ENCODE peak calls at places on chromosomes 5 and 9, in nine cellular contexts. T is CD4-positive, CD25-positive, alpha-beta regulatory T cell; H is SW 1271; M is uterus; O is IMR-90; Y is prostate gland; Q is stimulated activated CD8-positive, alpha-beta memory T cell treated with anti-CD3 and anti-CD28 coated beads, Interleukin-2, amount 100 ng/mL, for 48 hours; N is stimulated activated CD4-positive, alpha-beta T cell treated with anti-CD3 and anti-CD28 coated beads, Interleukin-1b, Interleukin-23, amount 100 ng/mL, for 1 hour; I is iPS-NIHi11. C is an unnamed sample.

GRCh38 chr5:134491841-134492442 is 33.5 kb upstream of the JADE2 start:
- DNase-seq in I (no peak), H (no peak), T (no peak), N (no peak), Q (no peak), Y (no peak), O (no peak), M (no peak), C (no peak)

GRCh38 chr9:107144475-107144874 is 138.6 kb upstream of the RAD23B start:
- DNase-seq in O (no peak), Q (no peak), M (no peak), H (no peak), Y (no peak), N (no peak), T (no peak), I (no peak), C (no peak)

GRCh38 chr9:112754578-112754977 is 4.0 kb downstream of the SNX30 start:
- DNase-seq in Y (no peak), T (peak), I (no peak), H (peak), N (no peak), M (no peak), O (peak), Q (no peak), C (peak)

GRCh38 chr5:143014017-143014651 is 244.0 kb downstream of the ARHGAP26 start:
- DNase-seq in N (no peak), I (peak), Q (no peak), T (no peak), H (peak), Y (no peak), O (no peak), M (no peak), C (no peak)

GRCh38 chr9:88418715-88419540 is 30.7 kb downstream of the SPIN1 start:
- DNase-seq in I (no peak), O (no peak), N (no peak), H (no peak), Q (no peak), Y (no peak), M (no peak), T (no peak), C (no peak)

GRCh38 chr5:14109041-14109747 is 33.9 kb upstream of the TRIO start:
- DNase-seq in I (no peak), T (no peak), Y (no peak), N (no peak), M (no peak), H (no peak), O (peak), Q (peak), C (no peak)

GRCh38 chr5:62486672-62487071 is 74.1 kb downstream of the IPO11 start:
- DNase-seq in I (no peak), O (no peak), Q (no peak), Y (no peak), N (no peak), M (no peak), T (no peak), H (no peak), C (no peak)

GRCh38 chr9:37719526-37719925 is 34.1 kb upstream of the TRMT10B start:
- DNase-seq in T (no peak), M (no peak), N (no peak), H (no peak), I (no peak), Q (no peak), O (no peak), Y (no peak), C (no peak)

GRCh38 chr5:2877520-2877919 is 126.0 kb upstream of the IRX2 start:
- DNase-seq in O (no peak), M (no peak), H (no peak), Q (no peak), I (no peak), T (no peak), N (no peak), Y (no peak), C (no peak)

GRCh38 chr5:53089481-53089976 is 20.0 kb downstream of the MOCS2 start:
- DNase-seq in T (no peak), Q (no peak), I (no peak), Y (no peak), H (no peak), M (no peak), O (peak), N (no peak), C (no peak)

GRCh38 chr5:111584651-111585050 is 72.3 kb upstream of the STARD4 start:
- DNase-seq in H (peak), I (peak), T (no peak), Q (no peak), N (no peak), Y (no peak), O (peak), M (no peak), C (no peak)

GRCh38 chr9:98222885-98223640 is 30.6 kb upstream of the CORO2A start:
- DNase-seq in N (no peak), M (no peak), I (peak), Q (no peak), Y (peak), H (peak), T (no peak), O (peak), C (peak)

GRCh38 chr5:147733075-147733474 is 49.5 kb downstream of the JAKMIP2 start:
- DNase-seq in T (no peak), O (no peak), Q (no peak), I (no peak), Y (no peak), N (no peak), M (no peak), H (no peak), C (no peak)

GRCh38 chr5:76579166-76579765 is 43.9 kb downstream of the F2RL2 start:
- DNase-seq in M (no peak), Y (no peak), T (no peak), N (no peak), O (peak), Q (no peak), H (no peak), I (no peak), C (no peak)

GRCh38 chr5:53480474-53481353 is at the start of gene FST:
- DNase-seq in Q (no peak), H (peak), O (peak), I (peak), M (peak), N (no peak), T (peak), Y (no peak), C (no peak)

GRCh38 chr5:169652057-169652456 is 15.0 kb downstream of the DOCK2 start:
- DNase-seq in O (no peak), H (no peak), Y (no peak), Q (no peak), T (no peak), N (no peak), M (no peak), I (no peak), C (no peak)

GRCh38 chr9:123478967-123479602 is 123.1 kb downstream of the CRB2 start:
- DNase-seq in N (no peak), T (no peak), I (no peak), M (no peak), Q (no peak), H (no peak), O (no peak), Y (no peak), C (no peak)

GRCh38 chr5:129768715-129769114 is 20.8 kb downstream of the MINAR2 start:
- DNase-seq in Y (no peak), I (no peak), T (no peak), M (no peak), H (no peak), Q (no peak), N (no peak), O (no peak), C (no peak)

GRCh38 chr5:10059611-10060379 is 189.9 kb downstream of the ATPSCKMT start:
- DNase-seq in Y (no peak), O (no peak), I (peak), T (no peak), H (no peak), M (no peak), N (no peak), Q (no peak), C (no peak)

GRCh38 chr9:81391457-81391825 is 297.9 kb downstream of the TLE1 start:
- DNase-seq in M (no peak), T (no peak), I (no peak), Y (no peak), N (no peak), H (no peak), Q (no peak), O (no peak), C (no peak)

GRCh38 chr5:135944967-135945560 is 9.7 kb downstream of the LECT2 start:
- DNase-seq in H (peak), T (peak), N (no peak), Y (peak), Q (no peak), O (peak), M (peak), I (peak), C (peak)

GRCh38 chr5:5483880-5484595 is 61.6 kb downstream of the ICE1 start:
- DNase-seq in I (peak), T (no peak), Y (no peak), O (peak), N (no peak), M (no peak), H (no peak), Q (no peak), C (no peak)

GRCh38 chr9:107929439-107929838 is 439.9 kb upstream of the KLF4 start:
- DNase-seq in Q (no peak), H (no peak), M (peak), N (no peak), I (no peak), T (no peak), Y (peak), O (peak), C (no peak)

C was measured in HCT116.